ENCODE peak calls at places on chromosome 15, in four cellular contexts. One of them, this sample, is unnamed.

GRCh38 chr15:78618490-78618934 is 2.3 kb downstream of the CHRNA3 start:
- DNase-seq in IMR-90: peak; percentile 81
- DNase-seq in H9: peak; percentile 87
- DNase-seq in H1: peak; percentile 72
- DNase-seq in this sample: peak; percentile 91

GRCh38 chr15:48191574-48192225 is at the start of gene CTXN2:
- DNase-seq in IMR-90: no peak
- DNase-seq in H9: no peak
- DNase-seq in H1: no peak
- DNase-seq in this sample: peak; percentile 2

GRCh38 chr15:54850101-54850500 is 346.6 kb downstream of the RSL24D1 start:
- DNase-seq in IMR-90: no peak
- DNase-seq in H9: no peak
- DNase-seq in H1: no peak
- DNase-seq in this sample: no peak

GRCh38 chr15:82971223-82971984 is 14.6 kb upstream of the RAMAC start:
- DNase-seq in IMR-90: no peak
- DNase-seq in H9: no peak
- DNase-seq in H1: no peak
- DNase-seq in this sample: no peak

GRCh38 chr15:25763954-25764353 is 99.2 kb downstream of the ATP10A start:
- DNase-seq in IMR-90: no peak
- DNase-seq in H9: no peak
- DNase-seq in H1: no peak
- DNase-seq in this sample: no peak

GRCh38 chr15:99932676-99933402 is 199.6 kb upstream of the LYSMD4 start:
- DNase-seq in IMR-90: no peak
- DNase-seq in H9: no peak
- DNase-seq in H1: no peak
- DNase-seq in this sample: no peak

GRCh38 chr15:59835801-59836200 is 146.7 kb upstream of the BNIP2 start:
- DNase-seq in IMR-90: no peak
- DNase-seq in H9: no peak
- DNase-seq in H1: no peak
- DNase-seq in this sample: no peak

GRCh38 chr15:81848701-81849100 is 197.1 kb downstream of the MEX3B start:
- DNase-seq in IMR-90: no peak
- DNase-seq in H9: no peak
- DNase-seq in H1: no peak
- DNase-seq in this sample: no peak

GRCh38 chr15:55289011-55289572 is 521 bp downstream of the RAB27A start:
- DNase-seq in IMR-90: peak; percentile 39
- DNase-seq in H9: peak; percentile 47
- DNase-seq in H1: no peak
- DNase-seq in this sample: peak; percentile 80

GRCh38 chr15:88998980-88999713 is 86.0 kb upstream of the MFGE8 start:
- DNase-seq in IMR-90: no peak
- DNase-seq in H9: peak; percentile 93
- DNase-seq in H1: no peak
- DNase-seq in this sample: no peak

GRCh38 chr15:74193905-74194304 is 8.7 kb downstream of the STRA6 start:
- DNase-seq in IMR-90: no peak
- DNase-seq in H9: no peak
- DNase-seq in H1: no peak
- DNase-seq in this sample: no peak

GRCh38 chr15:31236184-31237041 is 90.2 kb upstream of the KLF13 start:
- DNase-seq in IMR-90: peak; percentile 94
- DNase-seq in H9: no peak
- DNase-seq in H1: no peak
- DNase-seq in this sample: peak; percentile 94

DNA sequence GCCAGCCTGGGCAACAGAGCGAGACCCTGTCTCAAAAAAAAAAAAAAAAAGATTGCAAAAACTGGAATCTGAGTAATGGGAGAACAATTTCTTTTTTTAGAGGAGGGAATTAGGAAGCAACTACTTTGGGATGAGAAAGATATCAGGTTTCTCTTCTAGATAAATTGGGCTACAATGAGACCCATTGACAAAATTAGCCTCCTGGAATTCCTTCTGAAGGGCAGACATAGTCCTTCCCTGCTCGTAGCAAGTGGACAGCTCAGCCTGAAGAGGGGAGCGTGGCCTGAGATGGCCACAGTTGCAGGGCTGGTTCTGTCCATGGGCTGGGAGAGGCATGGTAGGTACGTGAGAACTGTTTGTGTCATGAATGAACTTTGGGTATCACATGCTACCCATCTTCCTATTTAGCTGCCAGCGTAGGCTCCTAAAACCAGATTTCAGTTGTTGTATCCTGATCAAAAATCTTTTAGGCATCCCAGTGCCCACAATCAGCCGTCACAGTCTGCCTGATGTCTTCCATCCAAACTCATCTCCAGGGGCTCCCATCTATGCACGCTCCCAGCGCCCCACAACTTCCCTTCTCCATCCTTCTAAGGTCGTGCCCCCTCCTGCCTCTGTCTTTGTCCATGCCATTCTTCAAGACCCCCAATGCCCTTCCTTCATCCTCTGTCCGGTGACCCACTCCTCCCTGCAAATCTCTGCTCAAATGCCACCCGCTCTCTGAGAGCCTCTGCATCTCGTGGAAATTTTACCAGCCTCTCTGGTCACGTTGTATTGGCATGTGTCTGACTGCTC is 92.0 kb upstream of the NR2E3 start:
- DNase-seq in IMR-90: no peak
- DNase-seq in H9: no peak
- DNase-seq in H1: no peak
- DNase-seq in this sample: no peak
- H2BK120ac ChIP-seq in IMR-90: no peak overlapping the region
- H2BK120ac ChIP-seq in H9: no peak overlapping the region
- H2BK120ac ChIP-seq in H1: no peak overlapping the region
- H2BK120ac ChIP-seq in this sample: no peak overlapping the region

GRCh38 chr15:90957105-90957790 is 2.6 kb downstream of the RCCD1 start:
- DNase-seq in IMR-90: peak; percentile 39
- DNase-seq in H9: peak; percentile 64
- DNase-seq in H1: no peak
- DNase-seq in this sample: peak; percentile 44
- H3K23ac ChIP-seq in IMR-90: no peak overlapping the region
- H3K23ac ChIP-seq in H9: no peak overlapping the region
- H3K23ac ChIP-seq in H1: no peak overlapping the region
- H3K23ac ChIP-seq in this sample: peak overlapping the region; percentile 65

GRCh38 chr15:95043933-95044313 is 812.6 kb downstream of the MCTP2 start:
- DNase-seq in IMR-90: no peak
- DNase-seq in H9: no peak
- DNase-seq in H1: no peak
- DNase-seq in this sample: no peak
- H2BK120ac ChIP-seq in IMR-90: no peak overlapping the region
- H2BK120ac ChIP-seq in H9: no peak overlapping the region
- H2BK120ac ChIP-seq in H1: peak overlapping the region; percentile 97
- H2BK120ac ChIP-seq in this sample: no peak overlapping the region

GRCh38 chr15:42996871-42997270 is 76.3 kb upstream of the TTBK2 start:
- DNase-seq in IMR-90: no peak
- DNase-seq in H9: peak; percentile 37
- DNase-seq in H1: peak; percentile 7
- DNase-seq in this sample: no peak
- H3K23ac ChIP-seq in IMR-90: no peak overlapping the region
- H3K23ac ChIP-seq in H9: no peak overlapping the region
- H3K23ac ChIP-seq in H1: no peak overlapping the region
- H3K23ac ChIP-seq in this sample: no peak overlapping the region

GRCh38 chr15:40333922-40334492 is 6.7 kb downstream of the CCDC9B start:
- DNase-seq in IMR-90: peak; percentile 86
- DNase-seq in H9: no peak
- DNase-seq in H1: no peak
- DNase-seq in this sample: peak; percentile 96
- H2BK120ac ChIP-seq in IMR-90: peak overlapping the region; percentile 66
- H2BK120ac ChIP-seq in H9: no peak overlapping the region
- H2BK120ac ChIP-seq in H1: no peak overlapping the region
- H2BK120ac ChIP-seq in this sample: peak overlapping the region; percentile 94

GRCh38 chr15:43799945-43800285 is at the start of gene SERINC4:
- DNase-seq in IMR-90: no peak
- DNase-seq in H9: no peak
- DNase-seq in H1: no peak
- DNase-seq in this sample: no peak
- H3K23ac ChIP-seq in IMR-90: peak within 1 kb of the TSS; percentile 77
- H3K23ac ChIP-seq in H9: no peak within 1 kb of the TSS
- H3K23ac ChIP-seq in H1: no peak within 1 kb of the TSS
- H3K23ac ChIP-seq in this sample: peak within 1 kb of the TSS; percentile 5